ENCODE peak calls at places on chromosomes 2 and 18, in nine cellular contexts. E is esophagus squamous epithelium, Z is stomach, V is HCT116, W is heart left ventricle, A is ovary, N is IMR-90, B is K562, U is right lobe of liver. F is an unnamed sample.

GRCh38 chr2:210655229-210655628 is 98.8 kb downstream of the CPS1 start:
- DNase-seq in E (no peak), Z (no peak), V (no peak), W (no peak), A (no peak), N (peak; percentile 8), B (no peak), U (no peak), F (no peak)

GRCh38 chr2:20583425-20583881 is 67.4 kb downstream of the HS1BP3 start:
- DNase-seq in E (no peak), Z (no peak), V (no peak), W (peak; percentile 14), A (peak; percentile 30), N (no peak), B (no peak), U (peak; percentile 39), F (no peak)

GRCh38 chr2:201157694-201158093 is 25.2 kb upstream of the CASP10 start:
- DNase-seq in E (no peak), Z (no peak), V (no peak), W (no peak), A (no peak), N (no peak), B (no peak), U (no peak), F (no peak)

GRCh38 chr18:7748252-7749000 is 181.3 kb downstream of the PTPRM start:
- DNase-seq in E (no peak), Z (no peak), V (no peak), W (no peak), A (no peak), N (no peak), B (no peak), U (no peak), F (no peak)

GRCh38 chr2:128643221-128644065 is 324.8 kb upstream of the HS6ST1 start:
- DNase-seq in E (no peak), Z (peak; percentile 15), V (no peak), W (no peak), A (no peak), N (no peak), B (no peak), U (peak; percentile 22), F (no peak)

GRCh38 chr2:233049194-233049761 is 10.9 kb upstream of the INPP5D start:
- DNase-seq in E (no peak), Z (no peak), V (no peak), W (no peak), A (no peak), N (no peak), B (no peak), U (no peak), F (no peak)

GRCh38 chr2:20542761-20543578 is 96.1 kb downstream of the RHOB start:
- DNase-seq in E (no peak), Z (no peak), V (no peak), W (no peak), A (no peak), N (no peak), B (no peak), U (no peak), F (no peak)

GRCh38 chr2:102620367-102620766 is 1.0 kb downstream of the SLC9A2 start:
- DNase-seq in E (no peak), Z (peak; percentile 68), V (no peak), W (no peak), A (no peak), N (no peak), B (peak; percentile 16), U (no peak), F (no peak)

GRCh38 chr2:241808051-241808450 is 942 bp upstream of the NEU4 start:
- DNase-seq in E (no peak), Z (no peak), V (no peak), W (peak; percentile 18), A (no peak), N (no peak), B (peak; percentile 15), U (no peak), F (no peak)

GRCh38 chr2:166375736-166376487 is at the start of gene SCN9A:
- DNase-seq in E (no peak), Z (peak; percentile 69), V (no peak), W (peak; percentile 66), A (peak; percentile 67), N (peak; percentile 72), B (peak; percentile 90), U (peak; percentile 92), F (peak; percentile 92)

GRCh38 chr2:75703617-75704016 is 7.1 kb downstream of the GCFC2 start:
- DNase-seq in E (no peak), Z (no peak), V (no peak), W (no peak), A (no peak), N (no peak), B (no peak), U (no peak), F (no peak)

GRCh38 chr2:204743368-204743960 is 198.2 kb downstream of the PARD3B start:
- DNase-seq in E (no peak), Z (no peak), V (no peak), W (no peak), A (no peak), N (peak; percentile 52), B (no peak), U (no peak), F (no peak)

GRCh38 chr2:231222318-231223000 is 24.0 kb downstream of the ARMC9 start:
- DNase-seq in E (no peak), Z (no peak), V (no peak), W (no peak), A (no peak), N (peak; percentile 88), B (no peak), U (no peak), F (no peak)

GRCh38 chr2:202721621-202722020 is 86.9 kb downstream of the FAM117B start:
- DNase-seq in E (no peak), Z (no peak), V (no peak), W (no peak), A (no peak), N (peak; percentile 78), B (no peak), U (no peak), F (no peak)

GRCh38 chr2:66925128-66925527 is 472.0 kb upstream of the ETAA1 start:
- DNase-seq in E (no peak), Z (no peak), V (no peak), W (no peak), A (no peak), N (peak; percentile 39), B (no peak), U (no peak), F (no peak)

GRCh38 chr2:230809677-230810251 is 55.0 kb upstream of the ITM2C start:
- DNase-seq in E (no peak), Z (no peak), V (no peak), W (no peak), A (no peak), N (no peak), B (no peak), U (no peak), F (no peak)

GRCh38 chr18:75418293-75418692 is 9.2 kb downstream of the SMIM21 start:
- DNase-seq in E (no peak), Z (no peak), V (no peak), W (no peak), A (no peak), N (no peak), B (no peak), U (no peak), F (no peak)

GRCh38 chr2:101001713-101002561 is at the start of gene RPL31:
- DNase-seq in E (peak; percentile 88), Z (peak; percentile 97), V (peak; percentile 91), W (peak; percentile 99), A (peak; percentile 97), N (peak; percentile 97), B (peak; percentile 94), U (peak; percentile 98), F (peak; percentile 95)
- TF ChIP-seq POLR2A in E (peak; percentile 65), Z (no peak), V (peak; percentile 97), W (peak; percentile 80), A (peak; percentile 74), N (peak; percentile 99), B (peak; percentile 99), U (peak; percentile 87), F (no peak)

GRCh38 chr18:33444699-33445098 is 4.2 kb upstream of the CCDC178 start:
- DNase-seq in E (no peak), Z (no peak), V (no peak), W (no peak), A (no peak), N (no peak), B (no peak), U (no peak), F (no peak)

GRCh38 chr18:33440384-33441043 is at the start of gene CCDC178:
- DNase-seq in E (no peak), Z (peak; percentile 40), V (no peak), W (peak; percentile 25), A (peak; percentile 62), N (peak; percentile 4), B (peak; percentile 15), U (no peak), F (no peak)

GRCh38 chr18:33440011-33440383 is 524 bp downstream of the CCDC178 start:
- DNase-seq in E (no peak), Z (peak; percentile 54), V (no peak), W (peak; percentile 48), A (peak; percentile 61), N (peak; percentile 60), B (peak; percentile 18), U (peak; percentile 58), F (no peak)
- TF ChIP-seq CTCF in E (peak; percentile 26), Z (no peak), V (no peak), W (peak; percentile 49), A (peak; percentile 17), N (peak; percentile 51), B (peak; percentile 26), U (peak; percentile 19), F (no peak)

GRCh38 chr18:80147037-80147417 is 38.0 kb downstream of the ADNP2 start:
- DNase-seq in E (no peak), Z (no peak), V (no peak), W (no peak), A (no peak), N (no peak), B (no peak), U (no peak), F (no peak)

GRCh38 chr18:80145191-80145799 is 36.2 kb downstream of the ADNP2 start:
- DNase-seq in E (no peak), Z (no peak), V (no peak), W (no peak), A (no peak), N (peak; percentile 52), B (no peak), U (no peak), F (no peak)

GRCh38 chr18:80149667-80150066 is 40.6 kb downstream of the ADNP2 start:
- DNase-seq in E (no peak), Z (no peak), V (no peak), W (no peak), A (no peak), N (no peak), B (no peak), U (no peak), F (no peak)

GRCh38 chr18:80148316-80149199 is 39.5 kb downstream of the ADNP2 start:
- DNase-seq in E (no peak), Z (no peak), V (no peak), W (no peak), A (no peak), N (no peak), B (no peak), U (no peak), F (no peak)

GRCh38 chr18:80147418-80148315 is 38.6 kb downstream of the ADNP2 start:
- DNase-seq in E (peak; percentile 21), Z (peak; percentile 83), V (no peak), W (peak; percentile 80), A (peak; percentile 89), N (peak; percentile 72), B (no peak), U (peak; percentile 92), F (peak; percentile 87)
- TF ChIP-seq POLR2A in E (no peak), Z (no peak), V (no peak), W (no peak), A (no peak), N (no peak), B (no peak), U (peak; percentile 85), F (no peak)

GRCh38 chr18:21689736-21690135 is 14.8 kb downstream of the ABHD3 start:
- DNase-seq in E (no peak), Z (no peak), V (no peak), W (no peak), A (no peak), N (no peak), B (no peak), U (no peak), F (no peak)
- TF ChIP-seq CTCF in E (no peak), Z (no peak), V (no peak), W (no peak), A (no peak), N (no peak), B (no peak), U (no peak), F (no peak)

F was measured in lower leg skin.